ENCODE peak calls at places on chromosomes 11 and 22, in five cellular contexts. One of them, this sample, is unnamed.

GRCh38 chr11:35304393-35304790 is 115.0 kb downstream of the SLC1A2 start:
- DNase-seq in SK-N-SH: no peak
- DNase-seq in K562: no peak
- DNase-seq in GM12878: no peak
- DNase-seq in HepG2: peak
- DNase-seq in this sample: peak

GRCh38 chr11:3073029-3073435 is 15.8 kb upstream of the CARS1 start:
- DNase-seq in SK-N-SH: no peak
- DNase-seq in K562: no peak
- DNase-seq in GM12878: no peak
- DNase-seq in HepG2: no peak
- DNase-seq in this sample: no peak

GRCh38 chr11:61540528-61540927 is 32.0 kb downstream of the LRRC10B start:
- DNase-seq in SK-N-SH: peak
- DNase-seq in K562: no peak
- DNase-seq in GM12878: no peak
- DNase-seq in HepG2: no peak
- DNase-seq in this sample: no peak

GRCh38 chr22:31977141-31977781 is 32.9 kb downstream of the YWHAH start:
- DNase-seq in SK-N-SH: peak
- DNase-seq in K562: peak
- DNase-seq in GM12878: peak
- DNase-seq in HepG2: peak
- DNase-seq in this sample: peak

GRCh38 chr22:20212754-20213699 is 55.1 kb downstream of the RTN4R start:
- DNase-seq in SK-N-SH: peak
- DNase-seq in K562: no peak
- DNase-seq in GM12878: no peak
- DNase-seq in HepG2: no peak
- DNase-seq in this sample: no peak

GRCh38 chr11:92417326-92417725 is 192.7 kb downstream of the FAT3 start:
- DNase-seq in SK-N-SH: no peak
- DNase-seq in K562: no peak
- DNase-seq in GM12878: no peak
- DNase-seq in HepG2: no peak
- DNase-seq in this sample: no peak

GRCh38 chr11:130435671-130436070 is 7.3 kb upstream of the ADAMTS8 start:
- DNase-seq in SK-N-SH: no peak
- DNase-seq in K562: no peak
- DNase-seq in GM12878: no peak
- DNase-seq in HepG2: no peak
- DNase-seq in this sample: no peak

GRCh38 chr22:29476116-29476515 is 3.9 kb upstream of the NEFH start:
- DNase-seq in SK-N-SH: no peak
- DNase-seq in K562: no peak
- DNase-seq in GM12878: no peak
- DNase-seq in HepG2: no peak
- DNase-seq in this sample: no peak

GRCh38 chr22:49994361-49995058 is 18.1 kb downstream of the IL17REL start:
- DNase-seq in SK-N-SH: peak
- DNase-seq in K562: no peak
- DNase-seq in GM12878: no peak
- DNase-seq in HepG2: no peak
- DNase-seq in this sample: no peak
- TF ChIP-seq GABPA in SK-N-SH: no peak
- TF ChIP-seq GABPA in K562: no peak
- TF ChIP-seq GABPA in GM12878: no peak
- TF ChIP-seq GABPA in HepG2: no peak
- TF ChIP-seq GABPA in this sample: no peak

DNA sequence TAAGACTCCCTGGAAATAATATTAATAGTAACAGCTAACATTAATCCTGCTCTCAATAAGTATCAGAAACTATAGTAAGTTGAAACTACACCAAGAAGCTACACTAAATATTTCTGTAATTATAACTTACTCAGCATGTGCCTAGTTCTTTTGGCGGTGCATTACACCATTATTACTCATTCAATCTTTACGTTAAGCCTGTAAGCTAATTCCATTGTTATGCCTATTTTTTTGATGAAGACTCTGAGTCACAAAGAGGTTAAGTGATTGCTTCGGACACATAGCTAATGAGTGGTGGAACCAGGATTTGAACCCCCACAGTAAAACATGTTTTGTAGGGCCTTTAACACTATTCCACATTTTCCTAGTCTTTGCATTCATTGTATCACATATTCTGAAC is 111.6 kb downstream of the RASSF10 start:
- DNase-seq in SK-N-SH: no peak
- DNase-seq in K562: no peak
- DNase-seq in GM12878: no peak
- DNase-seq in HepG2: no peak
- DNase-seq in this sample: no peak
- TF ChIP-seq REST in SK-N-SH: no peak
- TF ChIP-seq REST in K562: no peak
- TF ChIP-seq REST in GM12878: no peak
- TF ChIP-seq REST in HepG2: no peak
- TF ChIP-seq REST in this sample: no peak

DNA sequence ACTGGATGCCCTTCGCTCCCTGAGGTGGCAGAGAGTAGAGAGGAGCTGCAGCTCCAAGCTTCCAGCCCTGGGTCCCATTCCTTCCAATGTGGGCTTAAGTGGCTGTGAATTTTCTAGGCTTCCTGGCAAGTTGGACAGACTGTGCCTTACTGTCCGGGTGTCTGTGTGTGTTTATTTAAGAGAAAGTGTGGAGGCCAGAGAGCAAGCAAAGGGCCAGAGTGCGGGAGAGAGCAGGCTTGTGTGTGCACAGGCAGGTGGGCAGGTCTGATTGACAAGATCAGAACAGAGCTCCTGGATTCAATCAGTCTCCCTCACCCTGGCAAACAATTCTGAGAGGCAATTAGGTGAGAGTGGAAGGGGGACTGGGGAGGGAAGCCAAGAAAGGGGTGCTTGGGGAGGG is 347.0 kb downstream of the CADM1 start:
- DNase-seq in SK-N-SH: no peak
- DNase-seq in K562: no peak
- DNase-seq in GM12878: no peak
- DNase-seq in HepG2: peak
- DNase-seq in this sample: no peak
- TF ChIP-seq GABPA in SK-N-SH: no peak
- TF ChIP-seq GABPA in K562: no peak
- TF ChIP-seq GABPA in GM12878: no peak
- TF ChIP-seq GABPA in HepG2: no peak
- TF ChIP-seq GABPA in this sample: no peak

GRCh38 chr11:28072321-28072720 is 35.6 kb downstream of the KIF18A start:
- DNase-seq in SK-N-SH: no peak
- DNase-seq in K562: no peak
- DNase-seq in GM12878: no peak
- DNase-seq in HepG2: no peak
- DNase-seq in this sample: no peak
- TF ChIP-seq REST in SK-N-SH: no peak
- TF ChIP-seq REST in K562: no peak
- TF ChIP-seq REST in GM12878: no peak
- TF ChIP-seq REST in HepG2: no peak
- TF ChIP-seq REST in this sample: no peak